ENCODE peak calls at places on chromosomes 13 and 19, in six cellular contexts. D is heart left ventricle, F is cardiac muscle cell, N is OCI-LY7, K is upper lobe of right lung, A is A673. H is an unnamed sample. For H3K4me1, the result is how much of the 10 kb centered on the place peaks cover.

GRCh38 chr13:49400755-49401659 is 42.9 kb downstream of the CAB39L start:
- DNase-seq in D (no peak), F (peak), N (peak), K (no peak), A (no peak), H (no peak)

GRCh38 chr13:84706004-84706710 is 823.9 kb upstream of the SLITRK1 start:
- DNase-seq in D (no peak), F (no peak), N (no peak), K (no peak), A (peak), H (no peak)

GRCh38 chr19:22595918-22596341 is 38.2 kb upstream of the ZNF492 start:
- DNase-seq in D (peak), F (no peak), N (no peak), K (no peak), A (no peak), H (no peak)

GRCh38 chr19:33815410-33816340 is 19.0 kb downstream of the KCTD15 start:
- DNase-seq in D (peak), F (peak), N (no peak), K (peak), A (peak), H (no peak)

GRCh38 chr13:74450976-74451375 is 316.8 kb upstream of the KLF12 start:
- DNase-seq in D (no peak), F (peak), N (no peak), K (no peak), A (no peak), H (no peak)

GRCh38 chr19:13036366-13036976 is 41.2 kb downstream of the NFIX start:
- DNase-seq in D (no peak), F (peak), N (no peak), K (peak), A (peak), H (no peak)

GRCh38 chr13:108919036-108919907 is 289.9 kb downstream of the MYO16 start:
- DNase-seq in D (no peak), F (no peak), N (no peak), K (no peak), A (no peak), H (no peak)

GRCh38 chr19:42273407-42274064 is 4.5 kb downstream of the CIC start:
- DNase-seq in D (no peak), F (no peak), N (no peak), K (peak), A (no peak), H (no peak)

GRCh38 chr13:90768116-90768515 is 579.4 kb upstream of the MIR17HG start:
- DNase-seq in D (no peak), F (no peak), N (no peak), K (no peak), A (no peak), H (no peak)

GRCh38 chr19:5705552-5705951 is 14.4 kb downstream of the LONP1 start:
- DNase-seq in D (no peak), F (no peak), N (no peak), K (no peak), A (no peak), H (no peak)

GRCh38 chr13:40993987-40994386 is 25.1 kb downstream of the ELF1 start:
- DNase-seq in D (no peak), F (no peak), N (no peak), K (no peak), A (no peak), H (no peak)
- H3K4me1 ChIP-seq in D (under half), F (under half), N (half or more), K (under half), A (under half), H (half or more)

GRCh38 chr13:35475131-35475959 is 1.1 kb downstream of the MAB21L1 start:
- DNase-seq in D (peak), F (peak), N (no peak), K (no peak), A (peak), H (no peak)
- H3K27ac ChIP-seq in D (peak), F (no peak), N (no peak), K (no peak), A (no peak), H (no peak)

DNA sequence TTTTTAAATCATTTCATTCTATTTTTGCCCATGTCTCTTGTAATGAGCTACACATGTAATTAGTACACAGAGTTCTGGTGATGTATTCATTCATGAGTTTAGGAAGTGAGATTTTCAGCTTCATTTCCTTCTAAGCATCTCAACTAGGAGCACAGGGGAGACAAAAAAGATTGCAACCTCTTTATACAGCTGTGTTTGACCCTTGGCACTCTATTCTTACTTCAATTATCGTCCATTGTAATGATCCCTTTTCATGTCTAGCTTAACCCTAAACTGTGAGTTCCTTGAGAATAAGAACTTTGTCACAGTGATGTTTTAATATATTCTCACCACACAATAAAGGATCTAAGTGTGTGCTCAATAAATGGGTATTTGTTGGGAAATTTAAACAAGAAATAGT is 67.1 kb downstream of the GPC6 start:
- DNase-seq in D (no peak), F (no peak), N (no peak), K (no peak), A (no peak), H (no peak)
- H3K4me3 ChIP-seq in D (no peak), F (no peak), N (no peak), K (no peak), A (no peak), H (no peak)

GRCh38 chr19:47608074-47608907 is 643 bp upstream of the BICRA start:
- DNase-seq in D (peak), F (peak), N (peak), K (peak), A (peak), H (peak)

GRCh38 chr19:47610546-47610894 is 1.6 kb downstream of the BICRA start:
- DNase-seq in D (no peak), F (no peak), N (no peak), K (no peak), A (no peak), H (no peak)

GRCh38 chr19:47610902-47611301 is 2.0 kb downstream of the BICRA start:
- DNase-seq in D (no peak), F (no peak), N (no peak), K (no peak), A (no peak), H (no peak)

GRCh38 chr19:47608908-47609879 is at the start of gene BICRA:
- DNase-seq in D (peak), F (peak), N (peak), K (peak), A (peak), H (peak)

GRCh38 chr19:47609885-47610545 is 1.1 kb downstream of the BICRA start:
- DNase-seq in D (peak), F (peak), N (peak), K (peak), A (peak), H (peak)
- H3K4me1 ChIP-seq in D (under half), F (under half), N (under half), K (under half), A (under half), H (under half)

DNA sequence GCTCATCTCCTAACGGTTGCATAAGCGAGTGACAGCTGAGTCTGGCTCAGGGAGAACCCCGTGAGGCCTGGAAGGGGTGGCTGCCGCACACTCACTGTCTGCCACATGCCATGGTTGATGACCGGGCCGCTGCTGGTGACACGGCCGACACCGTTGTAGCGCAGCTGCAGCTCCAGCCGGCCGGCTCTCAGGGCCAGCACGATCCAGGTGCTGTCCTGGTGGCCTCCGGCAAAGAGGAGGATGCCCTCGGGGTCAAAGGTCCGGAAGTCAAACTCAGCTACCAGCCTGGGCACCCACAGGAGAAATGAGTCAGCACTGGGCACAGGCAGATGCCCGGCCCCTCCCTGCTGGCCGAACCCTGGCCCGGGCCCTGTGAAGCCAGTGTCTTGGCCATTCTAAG is 31.7 kb downstream of the GAS6 start:
- DNase-seq in D (peak), F (no peak), N (no peak), K (no peak), A (no peak), H (no peak)
- H3K27ac ChIP-seq in D (no peak), F (no peak), N (no peak), K (no peak), A (no peak), H (no peak)

GRCh38 chr19:14214580-14214979 is 8.6 kb upstream of the ADGRL1 start:
- DNase-seq in D (no peak), F (no peak), N (no peak), K (no peak), A (no peak), H (no peak)
- H3K4me3 ChIP-seq in D (no peak), F (no peak), N (no peak), K (no peak), A (no peak), H (no peak)

GRCh38 chr13:44760434-44760833 is 184.3 kb upstream of the TSC22D1 start:
- DNase-seq in D (no peak), F (no peak), N (no peak), K (no peak), A (no peak), H (no peak)
- H3K4me1 ChIP-seq in D (under half), F (under half), N (under half), K (under half), A (under half), H (under half)

DNA sequence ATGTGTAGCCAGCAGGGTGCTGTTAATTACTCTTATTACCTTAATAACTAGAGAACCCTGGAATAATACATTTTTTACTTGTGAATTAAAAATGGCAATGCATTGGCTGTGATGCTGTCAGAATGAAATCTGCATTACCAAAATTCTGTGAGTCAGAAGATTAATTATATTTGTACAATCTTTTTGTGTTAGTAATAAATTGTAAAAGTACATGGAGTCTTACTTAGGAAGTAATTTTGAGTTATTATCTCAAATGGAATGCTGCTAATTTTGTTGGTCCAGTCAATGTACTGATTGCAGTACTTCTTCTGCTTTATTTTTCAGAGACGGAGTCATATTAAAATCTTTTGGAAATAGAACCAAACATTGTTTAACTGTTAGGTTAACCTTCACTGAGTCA is 152.0 kb upstream of the SLC10A2 start:
- DNase-seq in D (no peak), F (no peak), N (no peak), K (no peak), A (no peak), H (no peak)
- H3K27ac ChIP-seq in D (no peak), F (no peak), N (no peak), K (no peak), A (no peak), H (no peak)

GRCh38 chr19:53865523-53865917 is 2.2 kb upstream of the MYADM start:
- DNase-seq in D (no peak), F (no peak), N (no peak), K (no peak), A (no peak), H (no peak)
- H3K4me3 ChIP-seq in D (no peak), F (peak), N (no peak), K (peak), A (peak), H (peak)

DNA sequence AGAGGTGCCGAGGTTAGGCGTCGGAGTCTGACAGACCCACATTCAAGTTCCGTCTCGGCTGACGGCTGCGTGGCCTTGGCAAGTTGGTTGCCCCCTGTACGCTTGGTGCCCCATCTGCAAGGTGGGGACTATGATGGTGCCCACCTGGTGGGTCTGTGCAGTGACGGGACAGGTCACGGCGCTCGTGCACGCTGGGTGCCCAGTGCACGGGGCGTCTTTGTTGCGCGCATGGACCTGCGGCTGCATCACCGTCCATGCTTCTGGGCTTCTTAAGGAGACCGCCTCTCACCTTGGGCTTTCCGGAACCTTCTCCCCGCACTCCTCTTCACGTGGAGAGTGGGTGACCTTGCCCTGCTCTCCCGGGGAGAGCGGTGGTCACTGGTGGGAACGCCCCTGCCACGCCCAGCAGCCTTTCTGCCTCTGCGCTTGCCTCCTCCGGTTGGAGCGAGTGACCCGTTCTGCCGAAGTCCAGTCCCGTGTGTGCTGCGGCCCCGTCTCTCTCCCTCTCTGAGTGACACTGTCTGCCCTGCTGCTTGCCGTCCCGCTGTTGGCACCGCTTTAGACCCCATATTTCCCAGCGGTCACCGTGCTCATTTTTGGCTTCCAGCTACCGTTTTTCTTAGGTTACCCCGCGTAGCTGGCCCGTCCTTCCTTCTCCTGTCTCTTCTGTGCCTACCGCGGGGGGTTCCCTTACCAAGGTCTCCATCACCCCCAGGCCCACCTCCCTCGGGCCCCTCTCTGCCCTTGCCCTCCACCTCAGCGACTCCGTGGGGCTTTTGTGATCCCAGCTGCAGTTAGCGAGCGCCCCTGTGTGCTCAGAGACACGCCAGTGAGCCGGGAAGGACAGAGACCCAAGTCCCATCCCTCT is 6.4 kb downstream of the ATP11A start:
- DNase-seq in D (no peak), F (no peak), N (no peak), K (no peak), A (no peak), H (no peak)
- H3K4me1 ChIP-seq in D (half or more), F (under half), N (under half), K (under half), A (under half), H (under half)